ENCODE peak calls at places on chromosomes 1 and 21, in five cellular contexts. J is fibroblast of mammary gland; S is activated T-helper 9 cell treated with anti-CD3 and anti-CD28 coated beads, Interleukin-2, amount 50 U/mL, for 16 hours; I is OCI-LY7; M is stimulated activated CD8-positive, alpha-beta memory T cell treated with anti-CD3 and anti-CD28 coated beads, Interleukin-4, amount 100 ng/mL, for 1 hour. A is an unnamed sample.

GRCh38 chr21:29091032-29091431 is 17.6 kb upstream of the CCT8 start:
- DNase-seq in M (no peak), S (no peak), J (peak; percentile 90), I (no peak), A (no peak)

GRCh38 chr1:20058531-20058930 is 11.5 kb upstream of the PLA2G5 start:
- DNase-seq in I (peak; percentile 27), J (peak; percentile 89), S (no peak), M (no peak), A (no peak)

GRCh38 chr1:182149411-182149965 is 88.0 kb upstream of the ZNF648 start:
- DNase-seq in I (no peak), M (no peak), J (peak; percentile 98), S (no peak), A (no peak)

GRCh38 chr1:235045921-235046601 is 82.6 kb downstream of the TOMM20 start:
- DNase-seq in M (no peak), S (no peak), I (no peak), J (no peak), A (no peak)

GRCh38 chr1:29237906-29238600 is 1.7 kb downstream of the PTPRU start:
- DNase-seq in I (no peak), S (no peak), J (no peak), M (no peak), A (no peak)

GRCh38 chr1:40199126-40199525 is 37.9 kb downstream of the RLF start:
- DNase-seq in J (no peak), S (no peak), I (no peak), M (no peak), A (no peak)

GRCh38 chr1:84689514-84690396 is 506 bp downstream of the SSX2IP start:
- DNase-seq in J (no peak), I (peak; percentile 69), M (no peak), S (no peak), A (no peak)

GRCh38 chr1:48495166-48495565 is 23.2 kb upstream of the SPATA6 start:
- DNase-seq in J (no peak), M (no peak), I (no peak), S (no peak), A (no peak)

GRCh38 chr1:243597383-243597782 is 252.7 kb downstream of the AKT3 start:
- DNase-seq in S (no peak), J (peak; percentile 17), I (no peak), M (no peak), A (no peak)

GRCh38 chr21:45469273-45470086 is 64.5 kb downstream of the COL18A1 start:
- DNase-seq in J (no peak), M (no peak), S (no peak), I (no peak), A (no peak)

GRCh38 chr21:46093668-46094400 is 4.1 kb upstream of the COL6A2 start:
- DNase-seq in J (no peak), M (no peak), I (no peak), S (no peak), A (no peak)

GRCh38 chr1:27600500-27601175 is 3.3 kb downstream of the AHDC1 start:
- DNase-seq in S (no peak), M (no peak), J (no peak), I (peak; percentile 62), A (no peak)

GRCh38 chr1:50368179-50369007 is 54.9 kb downstream of the DMRTA2 start:
- DNase-seq in I (peak; percentile 25), S (no peak), J (peak; percentile 10), M (no peak), A (peak; percentile 55)

GRCh38 chr1:3907031-3907534 is 7.0 kb upstream of the C1orf174 start:
- DNase-seq in S (no peak), M (no peak), J (peak; percentile 24), I (peak; percentile 77), A (no peak)

GRCh38 chr1:7295946-7296345 is 475.1 kb upstream of the VAMP3 start:
- DNase-seq in J (peak; percentile 75), S (no peak), I (no peak), M (no peak), A (no peak)

GRCh38 chr1:149936076-149936991 is at the start of gene MTMR11:
- DNase-seq in J (peak; percentile 42), S (no peak), M (no peak), I (no peak), A (no peak)

GRCh38 chr21:41799763-41800162 is 32.9 kb upstream of the RIPK4 start:
- DNase-seq in M (no peak), S (no peak), I (no peak), J (no peak), A (no peak)

GRCh38 chr1:67713071-67713806 is 28.2 kb downstream of the GADD45A start:
- DNase-seq in S (no peak), J (peak; percentile 93), M (no peak), I (peak; percentile 63), A (no peak)

GRCh38 chr1:45952072-45952471 is 148.7 kb downstream of the MAST2 start:
- DNase-seq in J (peak; percentile 39), M (no peak), I (no peak), S (no peak), A (no peak)

GRCh38 chr1:85366391-85366790 is 90.0 kb upstream of the BCL10 start:
- DNase-seq in I (no peak), M (no peak), S (no peak), J (peak; percentile 82), A (no peak)

GRCh38 chr1:50508040-50508586 is 84.9 kb upstream of the DMRTA2 start:
- DNase-seq in I (no peak), M (no peak), J (no peak), S (no peak), A (no peak)

GRCh38 chr1:108645479-108646184 is 15.3 kb downstream of the HENMT1 start:
- DNase-seq in J (no peak), M (no peak), S (no peak), I (no peak), A (no peak)

GRCh38 chr1:211327341-211327921 is 798 bp downstream of the TRAF5 start:
- DNase-seq in S (no peak), J (peak; percentile 49), I (peak; percentile 59), M (no peak), A (peak; percentile 47)

GRCh38 chr1:17601643-17602382 is 62.3 kb downstream of the ARHGEF10L start:
- DNase-seq in J (no peak), I (no peak), S (no peak), M (no peak), A (no peak)

GRCh38 chr1:152002960-152003359 is 9.3 kb upstream of the S100A10 start:
- DNase-seq in J (no peak), M (no peak), S (no peak), I (no peak), A (no peak)

GRCh38 chr1:224726783-224727182 is 110.7 kb downstream of the CNIH3 start:
- DNase-seq in I (no peak), S (no peak), M (no peak), J (peak; percentile 98), A (no peak)

A was measured in germinal center.